ENCODE peak calls at places on chromosomes 4 and X, in five cellular contexts. One of them, this sample, is unnamed.
A peak's percentile ranks its signal among the peaks of the same experiment; 100 is the strongest.

GRCh38 chr4:107034982-107035710 is 967 bp downstream of the DKK2 start:
- DNase-seq in RWPE2: peak; percentile 42
- DNase-seq in IMR-90: peak; percentile 3
- DNase-seq in colonic mucosa: no peak
- DNase-seq in stomach: no peak
- DNase-seq in this sample: no peak

GRCh38 chr4:148643851-148644250 is 201.6 kb upstream of the NR3C2 start:
- DNase-seq in RWPE2: no peak
- DNase-seq in IMR-90: no peak
- DNase-seq in colonic mucosa: no peak
- DNase-seq in stomach: no peak
- DNase-seq in this sample: no peak

GRCh38 chrX:97524997-97525396 is 641.3 kb downstream of the RPA4 start:
- DNase-seq in RWPE2: no peak
- DNase-seq in IMR-90: no peak
- DNase-seq in colonic mucosa: no peak
- DNase-seq in stomach: no peak
- DNase-seq in this sample: no peak

GRCh38 chr4:113407409-113407808 is 354.1 kb downstream of the CAMK2D start:
- DNase-seq in RWPE2: no peak
- DNase-seq in IMR-90: no peak
- DNase-seq in colonic mucosa: no peak
- DNase-seq in stomach: no peak
- DNase-seq in this sample: no peak

GRCh38 chr4:150237110-150237852 is 159.0 kb downstream of the DCLK2 start:
- DNase-seq in RWPE2: no peak
- DNase-seq in IMR-90: peak; percentile 98
- DNase-seq in colonic mucosa: no peak
- DNase-seq in stomach: no peak
- DNase-seq in this sample: no peak

GRCh38 chr4:73692701-73693100 is 47.7 kb upstream of the CXCL8 start:
- DNase-seq in RWPE2: no peak
- DNase-seq in IMR-90: no peak
- DNase-seq in colonic mucosa: no peak
- DNase-seq in stomach: no peak
- DNase-seq in this sample: no peak

GRCh38 chr4:87057835-87058234 is 123.0 kb downstream of the AFF1 start:
- DNase-seq in RWPE2: no peak
- DNase-seq in IMR-90: peak; percentile 65
- DNase-seq in colonic mucosa: no peak
- DNase-seq in stomach: no peak
- DNase-seq in this sample: no peak

GRCh38 chrX:149570668-149571067 is 16.6 kb downstream of the MAGEA9B start:
- DNase-seq in RWPE2: no peak
- DNase-seq in IMR-90: peak; percentile 86
- DNase-seq in colonic mucosa: no peak
- DNase-seq in stomach: no peak
- DNase-seq in this sample: no peak

GRCh38 chr4:40066651-40067050 is 10.0 kb downstream of the N4BP2 start:
- DNase-seq in RWPE2: no peak
- DNase-seq in IMR-90: no peak
- DNase-seq in colonic mucosa: no peak
- DNase-seq in stomach: no peak
- DNase-seq in this sample: no peak

GRCh38 chrX:31546130-31546529 is 474.3 kb upstream of the FTHL17 start:
- DNase-seq in RWPE2: peak; percentile 29
- DNase-seq in IMR-90: peak; percentile 76
- DNase-seq in colonic mucosa: no peak
- DNase-seq in stomach: no peak
- DNase-seq in this sample: peak; percentile 17

GRCh38 chr4:53068755-53069154 is 206.6 kb downstream of the RASL11B start:
- DNase-seq in RWPE2: no peak
- DNase-seq in IMR-90: peak; percentile 37
- DNase-seq in colonic mucosa: no peak
- DNase-seq in stomach: no peak
- DNase-seq in this sample: peak; percentile 29

GRCh38 chrX:24485976-24486680 is 21.0 kb downstream of the PDK3 start:
- DNase-seq in RWPE2: no peak
- DNase-seq in IMR-90: no peak
- DNase-seq in colonic mucosa: no peak
- DNase-seq in stomach: no peak
- DNase-seq in this sample: no peak
- H3K4me1 ChIP-seq in RWPE2: no peaks in the 10 kb centered on the region
- H3K4me1 ChIP-seq in IMR-90: no peaks in the 10 kb centered on the region
- H3K4me1 ChIP-seq in colonic mucosa: no peaks in the 10 kb centered on the region
- H3K4me1 ChIP-seq in stomach: no peaks in the 10 kb centered on the region
- H3K4me1 ChIP-seq in this sample: no peaks in the 10 kb centered on the region

GRCh38 chrX:136879001-136879667 is 1.4 kb downstream of the RBMX start:
- DNase-seq in RWPE2: no peak
- DNase-seq in IMR-90: no peak
- DNase-seq in colonic mucosa: no peak
- DNase-seq in stomach: no peak
- DNase-seq in this sample: no peak
- H3K36me3 ChIP-seq in RWPE2: peaks cover 57% of the 10 kb centered on the region
- H3K36me3 ChIP-seq in IMR-90: peaks cover 22% of the 10 kb centered on the region
- H3K36me3 ChIP-seq in colonic mucosa: no peaks in the 10 kb centered on the region
- H3K36me3 ChIP-seq in stomach: peaks cover 41% of the 10 kb centered on the region
- H3K36me3 ChIP-seq in this sample: no peaks in the 10 kb centered on the region

GRCh38 chr4:41181037-41181436 is 33.3 kb downstream of the APBB2 start:
- DNase-seq in RWPE2: no peak
- DNase-seq in IMR-90: no peak
- DNase-seq in colonic mucosa: no peak
- DNase-seq in stomach: no peak
- DNase-seq in this sample: no peak
- H3K27ac ChIP-seq in RWPE2: peak overlapping the region; percentile 80
- H3K27ac ChIP-seq in IMR-90: no peak overlapping the region
- H3K27ac ChIP-seq in colonic mucosa: no peak overlapping the region
- H3K27ac ChIP-seq in stomach: no peak overlapping the region
- H3K27ac ChIP-seq in this sample: no peak overlapping the region

GRCh38 chrX:71225661-71226060 is 2.6 kb downstream of the GJB1 start:
- DNase-seq in RWPE2: no peak
- DNase-seq in IMR-90: no peak
- DNase-seq in colonic mucosa: no peak
- DNase-seq in stomach: no peak
- DNase-seq in this sample: no peak
- H3K4me1 ChIP-seq in RWPE2: no peaks in the 10 kb centered on the region
- H3K4me1 ChIP-seq in IMR-90: no peaks in the 10 kb centered on the region
- H3K4me1 ChIP-seq in colonic mucosa: no peaks in the 10 kb centered on the region
- H3K4me1 ChIP-seq in stomach: no peaks in the 10 kb centered on the region
- H3K4me1 ChIP-seq in this sample: no peaks in the 10 kb centered on the region

GRCh38 chrX:41148553-41148952 is 63.3 kb downstream of the USP9X start:
- DNase-seq in RWPE2: no peak
- DNase-seq in IMR-90: peak; percentile 84
- DNase-seq in colonic mucosa: no peak
- DNase-seq in stomach: no peak
- DNase-seq in this sample: no peak

GRCh38 chrX:41150043-41150442 is 64.8 kb downstream of the USP9X start:
- DNase-seq in RWPE2: no peak
- DNase-seq in IMR-90: no peak
- DNase-seq in colonic mucosa: no peak
- DNase-seq in stomach: no peak
- DNase-seq in this sample: no peak

GRCh38 chrX:41152221-41152620 is 67.0 kb downstream of the USP9X start:
- DNase-seq in RWPE2: no peak
- DNase-seq in IMR-90: no peak
- DNase-seq in colonic mucosa: no peak
- DNase-seq in stomach: no peak
- DNase-seq in this sample: no peak

GRCh38 chrX:41153453-41153852 is 68.2 kb downstream of the USP9X start:
- DNase-seq in RWPE2: no peak
- DNase-seq in IMR-90: peak; percentile 33
- DNase-seq in colonic mucosa: no peak
- DNase-seq in stomach: no peak
- DNase-seq in this sample: no peak
- H3K36me3 ChIP-seq in RWPE2: peaks cover 72% of the 10 kb centered on the region
- H3K36me3 ChIP-seq in IMR-90: peaks cover 17% of the 10 kb centered on the region
- H3K36me3 ChIP-seq in colonic mucosa: no peaks in the 10 kb centered on the region
- H3K36me3 ChIP-seq in stomach: peaks cover 64% of the 10 kb centered on the region
- H3K36me3 ChIP-seq in this sample: peaks cover 35% of the 10 kb centered on the region

DNA sequence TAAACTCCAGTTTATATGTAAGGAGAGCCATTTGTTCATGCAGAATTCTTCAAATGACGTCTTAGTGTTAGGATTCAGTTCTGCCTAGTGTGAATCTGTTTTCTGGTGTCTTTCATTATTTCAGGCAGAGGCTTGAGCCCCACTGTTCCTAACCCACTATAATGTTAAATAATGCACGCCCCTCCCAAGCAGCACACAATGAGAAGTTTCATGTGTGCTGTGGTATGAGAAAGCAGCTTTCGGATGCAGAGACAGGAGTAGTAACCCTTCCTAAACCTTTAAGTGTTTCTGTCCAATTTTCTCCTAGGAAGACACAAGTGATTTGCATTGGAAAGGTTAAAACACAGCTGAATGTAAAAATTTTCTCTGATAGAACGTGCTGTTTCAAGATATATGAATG is 54.5 kb downstream of the TRIM2 start:
- DNase-seq in RWPE2: no peak
- DNase-seq in IMR-90: no peak
- DNase-seq in colonic mucosa: no peak
- DNase-seq in stomach: no peak
- DNase-seq in this sample: no peak
- H3K27ac ChIP-seq in RWPE2: no peak overlapping the region
- H3K27ac ChIP-seq in IMR-90: no peak overlapping the region
- H3K27ac ChIP-seq in colonic mucosa: no peak overlapping the region
- H3K27ac ChIP-seq in stomach: no peak overlapping the region
- H3K27ac ChIP-seq in this sample: no peak overlapping the region

DNA sequence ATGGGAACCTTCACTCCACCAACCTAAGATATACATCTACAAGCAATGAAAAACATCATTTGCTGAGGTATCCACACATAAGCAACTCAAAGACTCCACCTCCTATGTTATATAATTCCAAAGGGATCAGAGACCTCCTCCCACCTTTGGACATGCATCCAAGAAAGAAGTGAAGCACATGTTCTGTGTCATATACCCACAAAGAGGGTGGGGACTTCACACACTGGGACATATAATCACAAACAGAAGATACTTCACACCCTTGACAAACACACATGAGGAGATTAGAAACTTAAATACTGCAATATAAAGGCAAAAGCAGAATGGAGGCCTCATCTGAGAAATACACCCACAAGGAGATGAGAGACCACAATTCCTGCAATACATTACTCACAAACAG is 25.4 kb downstream of the SUV39H1 start:
- DNase-seq in RWPE2: no peak
- DNase-seq in IMR-90: no peak
- DNase-seq in colonic mucosa: no peak
- DNase-seq in stomach: no peak
- DNase-seq in this sample: no peak
- H3K4me1 ChIP-seq in RWPE2: no peaks in the 10 kb centered on the region
- H3K4me1 ChIP-seq in IMR-90: no peaks in the 10 kb centered on the region
- H3K4me1 ChIP-seq in colonic mucosa: no peaks in the 10 kb centered on the region
- H3K4me1 ChIP-seq in stomach: no peaks in the 10 kb centered on the region
- H3K4me1 ChIP-seq in this sample: no peaks in the 10 kb centered on the region

GRCh38 chr4:94344457-94344856 is 1.8 kb upstream of the HPGDS start:
- DNase-seq in RWPE2: no peak
- DNase-seq in IMR-90: no peak
- DNase-seq in colonic mucosa: no peak
- DNase-seq in stomach: no peak
- DNase-seq in this sample: no peak
- H3K36me3 ChIP-seq in RWPE2: no peaks in the 10 kb centered on the region
- H3K36me3 ChIP-seq in IMR-90: no peaks in the 10 kb centered on the region
- H3K36me3 ChIP-seq in colonic mucosa: no peaks in the 10 kb centered on the region
- H3K36me3 ChIP-seq in stomach: no peaks in the 10 kb centered on the region
- H3K36me3 ChIP-seq in this sample: no peaks in the 10 kb centered on the region

GRCh38 chr4:118417325-118417724 is 64.5 kb upstream of the PRSS12 start:
- DNase-seq in RWPE2: no peak
- DNase-seq in IMR-90: peak; percentile 85
- DNase-seq in colonic mucosa: no peak
- DNase-seq in stomach: no peak
- DNase-seq in this sample: no peak
- H3K27ac ChIP-seq in RWPE2: peak overlapping the region; percentile 41
- H3K27ac ChIP-seq in IMR-90: peak overlapping the region; percentile 96
- H3K27ac ChIP-seq in colonic mucosa: no peak overlapping the region
- H3K27ac ChIP-seq in stomach: no peak overlapping the region
- H3K27ac ChIP-seq in this sample: no peak overlapping the region

GRCh38 chr4:2836391-2836859 is 7.2 kb upstream of the ADD1 start:
- DNase-seq in RWPE2: no peak
- DNase-seq in IMR-90: no peak
- DNase-seq in colonic mucosa: no peak
- DNase-seq in stomach: peak; percentile 19
- DNase-seq in this sample: peak; percentile 10
- H3K4me1 ChIP-seq in RWPE2: no peaks in the 10 kb centered on the region
- H3K4me1 ChIP-seq in IMR-90: peaks cover 4% of the 10 kb centered on the region
- H3K4me1 ChIP-seq in colonic mucosa: no peaks in the 10 kb centered on the region
- H3K4me1 ChIP-seq in stomach: peaks cover 9% of the 10 kb centered on the region
- H3K4me1 ChIP-seq in this sample: peaks cover 17% of the 10 kb centered on the region